ENCODE peak calls at places on chromosomes 11 and 22, in eight cellular contexts. One of them, this sample, is unnamed.

GRCh38 chr11:92376146-92376599 is 151.6 kb downstream of the FAT3 start:
- DNase-seq in prostate gland: no peak
- DNase-seq in stomach: no peak
- DNase-seq in endothelial cell of umbilical vein: no peak
- DNase-seq in spleen: no peak
- DNase-seq in HCT116: no peak
- DNase-seq in K562: no peak
- DNase-seq in sigmoid colon: no peak
- DNase-seq in this sample: no peak

GRCh38 chr22:31829505-31829904 is 75.7 kb downstream of the DEPDC5 start:
- DNase-seq in prostate gland: no peak
- DNase-seq in stomach: no peak
- DNase-seq in endothelial cell of umbilical vein: peak
- DNase-seq in spleen: no peak
- DNase-seq in HCT116: peak
- DNase-seq in K562: peak
- DNase-seq in sigmoid colon: no peak
- DNase-seq in this sample: no peak

GRCh38 chr11:117910525-117910924 is 18.7 kb downstream of the TMPRSS13 start:
- DNase-seq in prostate gland: no peak
- DNase-seq in stomach: no peak
- DNase-seq in endothelial cell of umbilical vein: no peak
- DNase-seq in spleen: no peak
- DNase-seq in HCT116: no peak
- DNase-seq in K562: peak
- DNase-seq in sigmoid colon: peak
- DNase-seq in this sample: no peak

GRCh38 chr11:80365315-80365714 is 924.5 kb upstream of the TENM4 start:
- DNase-seq in prostate gland: no peak
- DNase-seq in stomach: no peak
- DNase-seq in endothelial cell of umbilical vein: no peak
- DNase-seq in spleen: no peak
- DNase-seq in HCT116: no peak
- DNase-seq in K562: no peak
- DNase-seq in sigmoid colon: no peak
- DNase-seq in this sample: no peak

GRCh38 chr11:43523632-43524031 is 156.9 kb upstream of the HSD17B12 start:
- DNase-seq in prostate gland: no peak
- DNase-seq in stomach: no peak
- DNase-seq in endothelial cell of umbilical vein: no peak
- DNase-seq in spleen: no peak
- DNase-seq in HCT116: no peak
- DNase-seq in K562: no peak
- DNase-seq in sigmoid colon: no peak
- DNase-seq in this sample: no peak

GRCh38 chr11:120316880-120317688 is 8.0 kb upstream of the TLCD5 start:
- DNase-seq in prostate gland: peak
- DNase-seq in stomach: peak
- DNase-seq in endothelial cell of umbilical vein: no peak
- DNase-seq in spleen: no peak
- DNase-seq in HCT116: no peak
- DNase-seq in K562: no peak
- DNase-seq in sigmoid colon: peak
- DNase-seq in this sample: no peak

GRCh38 chr11:19259487-19260345 is 19.0 kb upstream of the E2F8 start:
- DNase-seq in prostate gland: peak
- DNase-seq in stomach: peak
- DNase-seq in endothelial cell of umbilical vein: peak
- DNase-seq in spleen: peak
- DNase-seq in HCT116: peak
- DNase-seq in K562: peak
- DNase-seq in sigmoid colon: no peak
- DNase-seq in this sample: no peak

GRCh38 chr22:45738206-45738605 is 66.6 kb downstream of the ATXN10 start:
- DNase-seq in prostate gland: no peak
- DNase-seq in stomach: no peak
- DNase-seq in endothelial cell of umbilical vein: no peak
- DNase-seq in spleen: no peak
- DNase-seq in HCT116: no peak
- DNase-seq in K562: no peak
- DNase-seq in sigmoid colon: no peak
- DNase-seq in this sample: no peak

GRCh38 chr11:7632211-7632610 is 41.1 kb downstream of the CYB5R2 start:
- DNase-seq in prostate gland: no peak
- DNase-seq in stomach: no peak
- DNase-seq in endothelial cell of umbilical vein: no peak
- DNase-seq in spleen: no peak
- DNase-seq in HCT116: no peak
- DNase-seq in K562: no peak
- DNase-seq in sigmoid colon: no peak
- DNase-seq in this sample: no peak

GRCh38 chr22:26672590-26673468 is 15.4 kb downstream of the MIAT start:
- DNase-seq in prostate gland: peak
- DNase-seq in stomach: peak
- DNase-seq in endothelial cell of umbilical vein: peak
- DNase-seq in spleen: peak
- DNase-seq in HCT116: peak
- DNase-seq in K562: peak
- DNase-seq in sigmoid colon: peak
- DNase-seq in this sample: peak
- TF ChIP-seq POLR2A in prostate gland: no peak
- TF ChIP-seq POLR2A in stomach: no peak
- TF ChIP-seq POLR2A in endothelial cell of umbilical vein: peak
- TF ChIP-seq POLR2A in spleen: no peak
- TF ChIP-seq POLR2A in HCT116: peak
- TF ChIP-seq POLR2A in K562: peak
- TF ChIP-seq POLR2A in sigmoid colon: no peak
- TF ChIP-seq POLR2A in this sample: no peak

GRCh38 chr11:72776844-72777754 is 16.7 kb downstream of the STARD10 start:
- DNase-seq in prostate gland: no peak
- DNase-seq in stomach: peak
- DNase-seq in endothelial cell of umbilical vein: no peak
- DNase-seq in spleen: peak
- DNase-seq in HCT116: no peak
- DNase-seq in K562: peak
- DNase-seq in sigmoid colon: no peak
- DNase-seq in this sample: no peak

GRCh38 chr11:72780291-72781062 is 13.4 kb downstream of the STARD10 start:
- DNase-seq in prostate gland: no peak
- DNase-seq in stomach: no peak
- DNase-seq in endothelial cell of umbilical vein: no peak
- DNase-seq in spleen: no peak
- DNase-seq in HCT116: no peak
- DNase-seq in K562: no peak
- DNase-seq in sigmoid colon: no peak
- DNase-seq in this sample: no peak

GRCh38 chr11:72777755-72778278 is 16.0 kb downstream of the STARD10 start:
- DNase-seq in prostate gland: no peak
- DNase-seq in stomach: peak
- DNase-seq in endothelial cell of umbilical vein: no peak
- DNase-seq in spleen: no peak
- DNase-seq in HCT116: no peak
- DNase-seq in K562: peak
- DNase-seq in sigmoid colon: no peak
- DNase-seq in this sample: no peak

GRCh38 chr11:72779495-72780128 is 14.2 kb downstream of the STARD10 start:
- DNase-seq in prostate gland: no peak
- DNase-seq in stomach: no peak
- DNase-seq in endothelial cell of umbilical vein: no peak
- DNase-seq in spleen: no peak
- DNase-seq in HCT116: no peak
- DNase-seq in K562: no peak
- DNase-seq in sigmoid colon: no peak
- DNase-seq in this sample: no peak

DNA sequence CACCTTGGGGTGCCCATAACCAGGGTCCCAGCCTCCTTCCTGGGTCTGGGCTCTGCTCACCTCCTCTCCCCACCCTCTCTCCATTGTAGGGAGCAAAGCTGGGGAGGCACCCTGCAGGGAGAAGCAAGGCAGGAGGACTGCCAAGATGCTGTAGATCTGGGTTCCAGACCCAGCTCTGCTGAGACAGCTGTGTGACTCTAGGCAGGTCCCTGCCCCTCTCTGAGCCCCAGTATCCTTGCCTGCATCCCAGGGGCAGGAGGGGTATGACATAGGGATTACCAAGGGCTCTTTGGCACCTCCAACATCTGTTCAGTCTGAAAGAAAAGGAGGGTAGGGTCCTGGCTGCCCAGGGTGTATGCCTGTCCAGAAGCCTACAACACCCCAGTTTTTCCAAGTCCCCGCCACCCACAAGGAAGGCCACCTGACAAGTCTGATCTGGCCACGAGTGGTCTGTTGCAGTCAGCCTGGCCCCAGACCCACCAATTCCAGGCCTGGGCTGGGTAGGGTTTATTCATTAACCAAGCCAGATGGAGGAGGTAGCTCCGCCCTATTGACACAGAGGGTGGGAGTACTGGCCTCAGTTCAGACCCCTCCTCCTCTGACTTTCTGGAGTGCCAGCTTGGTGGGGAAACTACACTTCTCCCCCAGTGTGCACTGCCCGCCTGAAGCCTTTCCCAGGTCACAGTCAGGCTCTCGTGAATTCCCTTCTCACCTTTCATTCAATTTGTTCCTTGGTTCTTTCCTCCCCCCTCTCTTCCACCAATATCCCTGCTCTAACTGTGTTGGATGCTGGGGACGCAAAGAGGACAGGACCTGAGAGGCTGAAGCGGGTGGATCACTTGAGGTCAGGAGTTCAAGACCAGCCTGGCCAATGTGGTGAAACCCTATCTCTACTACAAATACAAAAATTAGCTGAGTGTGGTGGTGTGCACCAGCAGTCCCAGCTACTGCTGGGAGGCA is 15.0 kb downstream of the STARD10 start:
- DNase-seq in prostate gland: no peak
- DNase-seq in stomach: peak
- DNase-seq in endothelial cell of umbilical vein: no peak
- DNase-seq in spleen: no peak
- DNase-seq in HCT116: no peak
- DNase-seq in K562: no peak
- DNase-seq in sigmoid colon: no peak
- DNase-seq in this sample: no peak
- H3K27ac ChIP-seq in prostate gland: no peak
- H3K27ac ChIP-seq in stomach: peak
- H3K27ac ChIP-seq in endothelial cell of umbilical vein: no peak
- H3K27ac ChIP-seq in spleen: no peak
- H3K27ac ChIP-seq in HCT116: no peak
- H3K27ac ChIP-seq in K562: no peak
- H3K27ac ChIP-seq in sigmoid colon: no peak
- H3K27ac ChIP-seq in this sample: no peak

GRCh38 chr11:26994579-26995210 is 783 bp downstream of the FIBIN start:
- DNase-seq in prostate gland: no peak
- DNase-seq in stomach: no peak
- DNase-seq in endothelial cell of umbilical vein: no peak
- DNase-seq in spleen: peak
- DNase-seq in HCT116: no peak
- DNase-seq in K562: no peak
- DNase-seq in sigmoid colon: peak
- DNase-seq in this sample: no peak

GRCh38 chr11:26996056-26996455 is 2.1 kb downstream of the FIBIN start:
- DNase-seq in prostate gland: no peak
- DNase-seq in stomach: no peak
- DNase-seq in endothelial cell of umbilical vein: no peak
- DNase-seq in spleen: no peak
- DNase-seq in HCT116: no peak
- DNase-seq in K562: no peak
- DNase-seq in sigmoid colon: no peak
- DNase-seq in this sample: no peak

GRCh38 chr11:26987726-26988125 is 6.2 kb upstream of the FIBIN start:
- DNase-seq in prostate gland: no peak
- DNase-seq in stomach: no peak
- DNase-seq in endothelial cell of umbilical vein: no peak
- DNase-seq in spleen: no peak
- DNase-seq in HCT116: no peak
- DNase-seq in K562: no peak
- DNase-seq in sigmoid colon: no peak
- DNase-seq in this sample: no peak

GRCh38 chr11:26993965-26994446 is at the start of gene FIBIN:
- DNase-seq in prostate gland: no peak
- DNase-seq in stomach: no peak
- DNase-seq in endothelial cell of umbilical vein: no peak
- DNase-seq in spleen: peak
- DNase-seq in HCT116: no peak
- DNase-seq in K562: no peak
- DNase-seq in sigmoid colon: peak
- DNase-seq in this sample: no peak

DNA sequence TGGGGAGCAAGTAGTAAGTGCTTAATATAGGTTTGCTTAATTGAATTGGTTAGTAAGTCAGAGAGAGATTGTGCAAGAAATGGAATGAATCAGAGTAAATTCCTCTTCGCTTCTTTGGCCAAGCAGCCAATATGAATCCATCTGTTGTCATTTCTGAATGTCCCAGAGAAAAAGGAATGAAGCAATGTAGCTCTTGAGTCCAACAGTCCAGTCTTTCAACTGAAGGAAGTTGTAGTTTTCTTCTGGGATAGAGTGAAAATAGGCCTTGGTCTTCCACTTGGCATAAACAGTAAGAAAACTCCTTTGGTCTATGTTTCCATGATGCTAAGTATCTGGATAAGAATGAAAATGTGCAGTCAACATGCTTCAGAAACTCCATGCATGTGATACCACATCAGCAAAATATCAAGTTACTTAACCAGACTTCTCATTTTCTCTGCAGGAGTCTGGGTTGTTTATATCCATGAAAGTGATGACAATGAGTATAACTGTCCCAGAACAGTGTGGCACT is 1.8 kb upstream of the FIBIN start:
- DNase-seq in prostate gland: no peak
- DNase-seq in stomach: no peak
- DNase-seq in endothelial cell of umbilical vein: no peak
- DNase-seq in spleen: no peak
- DNase-seq in HCT116: no peak
- DNase-seq in K562: no peak
- DNase-seq in sigmoid colon: no peak
- DNase-seq in this sample: no peak
- TF ChIP-seq POLR2AphosphoS5 in prostate gland: no peak
- TF ChIP-seq POLR2AphosphoS5 in stomach: peak
- TF ChIP-seq POLR2AphosphoS5 in endothelial cell of umbilical vein: no peak
- TF ChIP-seq POLR2AphosphoS5 in spleen: no peak
- TF ChIP-seq POLR2AphosphoS5 in HCT116: no peak
- TF ChIP-seq POLR2AphosphoS5 in K562: no peak
- TF ChIP-seq POLR2AphosphoS5 in sigmoid colon: peak
- TF ChIP-seq POLR2AphosphoS5 in this sample: peak

DNA sequence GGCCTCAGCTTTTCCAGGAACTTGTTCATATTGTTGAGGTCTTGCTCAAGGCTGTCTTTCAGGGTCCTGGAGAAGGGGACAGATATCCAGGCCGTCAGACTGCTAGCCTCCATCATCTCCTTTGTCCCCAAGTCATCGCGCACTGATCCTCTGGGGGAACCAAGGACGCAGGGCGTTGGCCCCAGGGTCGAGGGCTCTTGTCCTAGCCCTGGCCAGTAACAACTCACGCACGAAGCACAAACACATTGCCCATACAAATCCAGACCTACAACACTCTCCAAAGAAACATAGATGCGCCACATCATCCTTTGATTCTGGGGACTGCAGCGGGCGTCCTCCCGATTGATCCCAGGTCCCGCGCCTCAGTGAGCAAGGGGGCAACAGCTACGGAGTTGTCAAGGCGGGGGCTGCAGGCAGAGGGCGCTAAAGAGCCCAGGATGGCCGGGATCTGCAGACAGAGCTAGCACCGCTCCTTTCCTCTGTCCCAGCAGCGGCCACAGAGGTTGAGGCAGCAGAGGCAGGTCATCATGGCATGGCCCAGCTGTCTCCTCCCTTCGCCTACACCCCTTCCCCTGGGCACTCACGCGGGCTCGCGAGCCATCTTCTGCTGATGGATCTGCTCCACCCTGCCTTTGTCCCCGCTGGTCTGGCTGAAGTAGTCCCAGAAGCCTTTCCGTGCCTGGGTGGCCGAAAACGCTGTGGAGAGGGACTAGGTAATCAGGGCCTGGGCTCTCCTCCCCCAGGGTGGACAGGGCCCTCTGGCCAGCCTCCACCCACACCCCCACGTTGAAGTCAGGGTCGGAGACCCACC is 472 bp downstream of the APOA5 start:
- DNase-seq in prostate gland: peak
- DNase-seq in stomach: peak
- DNase-seq in endothelial cell of umbilical vein: peak
- DNase-seq in spleen: peak
- DNase-seq in HCT116: peak
- DNase-seq in K562: peak
- DNase-seq in sigmoid colon: peak
- DNase-seq in this sample: no peak
- TF ChIP-seq POLR2A in prostate gland: no peak
- TF ChIP-seq POLR2A in stomach: no peak
- TF ChIP-seq POLR2A in endothelial cell of umbilical vein: no peak
- TF ChIP-seq POLR2A in spleen: no peak
- TF ChIP-seq POLR2A in HCT116: no peak
- TF ChIP-seq POLR2A in K562: no peak
- TF ChIP-seq POLR2A in sigmoid colon: no peak
- TF ChIP-seq POLR2A in this sample: no peak

This sample was measured in vagina.